ENCODE peak calls at places on chromosomes 7 and 10, in seven cellular contexts. G is activated naive CD4-positive, alpha-beta T cell; M is A172; U is MCF 10A; N is KG1; D is neural crest cell; J is AML-193. W is an unnamed sample.

GRCh38 chr7:103093429-103093828 is 18.5 kb downstream of the ARMC10 start:
- DNase-seq in M (no peak), N (no peak), D (no peak), U (peak; percentile 49), G (no peak), J (no peak), W (no peak)

GRCh38 chr7:139321071-139321745 is 19.9 kb upstream of the FMC1 start:
- DNase-seq in M (no peak), J (peak; percentile 27), G (no peak), N (no peak), D (no peak), U (peak; percentile 51), W (no peak)

GRCh38 chr10:88157981-88158465 is 294.6 kb downstream of the PTEN start:
- DNase-seq in U (peak; percentile 72), G (no peak), M (peak; percentile 93), D (no peak), J (peak; percentile 39), N (no peak), W (no peak)

GRCh38 chr10:74586088-74586585 is 240.3 kb upstream of the KAT6B start:
- DNase-seq in U (peak; percentile 28), N (no peak), G (peak; percentile 1), D (no peak), M (peak; percentile 28), J (no peak), W (no peak)

GRCh38 chr7:155880721-155881120 is 68.5 kb upstream of the SHH start:
- DNase-seq in D (no peak), G (no peak), M (no peak), U (no peak), J (no peak), N (no peak), W (no peak)

GRCh38 chr10:78774999-78775711 is 293.6 kb upstream of the ZMIZ1 start:
- DNase-seq in N (no peak), M (no peak), G (no peak), U (no peak), D (no peak), J (no peak), W (no peak)

GRCh38 chr7:96833701-96834453 is 124.2 kb upstream of the SEM1 start:
- DNase-seq in G (no peak), U (no peak), N (no peak), J (no peak), M (no peak), D (no peak), W (no peak)

GRCh38 chr7:16235743-16236142 is 185.6 kb downstream of the CRPPA start:
- DNase-seq in J (no peak), M (no peak), G (no peak), D (no peak), N (no peak), U (no peak), W (no peak)

GRCh38 chr10:120805014-120805805 is 46.0 kb upstream of the WDR11 start:
- DNase-seq in N (no peak), M (no peak), D (no peak), J (peak; percentile 0), U (no peak), G (no peak), W (no peak)

GRCh38 chr10:3068968-3069737 is 1.8 kb downstream of the PFKP start:
- DNase-seq in N (no peak), D (no peak), J (no peak), G (no peak), M (no peak), U (peak; percentile 8), W (no peak)

GRCh38 chr7:106978425-106979386 is 65.8 kb upstream of the PRKAR2B start:
- DNase-seq in M (no peak), D (no peak), U (no peak), J (no peak), N (no peak), G (no peak), W (no peak)

GRCh38 chr10:85607296-85607695 is 759.3 kb downstream of the GRID1 start:
- DNase-seq in U (no peak), M (no peak), D (no peak), N (no peak), J (no peak), G (no peak), W (no peak)

GRCh38 chr7:18504965-18505364 is 9.4 kb downstream of the HDAC9 start:
- DNase-seq in M (no peak), U (no peak), J (no peak), G (no peak), D (no peak), N (no peak), W (no peak)

GRCh38 chr10:108736111-108736510 is 1187.2 kb downstream of the XPNPEP1 start:
- DNase-seq in J (no peak), M (no peak), U (no peak), N (no peak), D (no peak), G (no peak), W (no peak)

GRCh38 chr7:80879849-80880248 is 39.0 kb downstream of the SEMA3C start:
- DNase-seq in M (peak; percentile 35), N (no peak), D (no peak), G (no peak), J (no peak), U (no peak), W (no peak)

GRCh38 chr7:116998567-116998966 is 45.3 kb downstream of the ST7 start:
- DNase-seq in N (no peak), M (no peak), G (no peak), D (no peak), J (no peak), U (no peak), W (no peak)

GRCh38 chr7:43954524-43955228 is 28.4 kb downstream of the UBE2D4 start:
- DNase-seq in U (peak; percentile 62), N (no peak), J (no peak), D (peak; percentile 5), M (peak; percentile 75), G (no peak), W (no peak)

GRCh38 chr10:122078965-122079401 is 90.0 kb downstream of the TACC2 start:
- DNase-seq in M (no peak), G (no peak), D (no peak), U (no peak), J (no peak), N (no peak), W (no peak)

GRCh38 chr10:7797582-7797981 is 9.6 kb downstream of the ATP5F1C start:
- DNase-seq in J (no peak), U (peak; percentile 71), N (no peak), M (peak; percentile 92), G (no peak), D (no peak), W (no peak)

GRCh38 chr7:68166525-68166924 is 1169.9 kb downstream of the TYW1 start:
- DNase-seq in M (no peak), N (no peak), U (no peak), J (no peak), D (no peak), G (no peak), W (no peak)

GRCh38 chr7:16590424-16590823 is 55.1 kb downstream of the ANKMY2 start:
- DNase-seq in M (peak; percentile 4), J (no peak), U (peak; percentile 8), G (no peak), D (no peak), N (no peak), W (no peak)

GRCh38 chr7:69630292-69630691 is 32.0 kb downstream of the AUTS2 start:
- DNase-seq in D (no peak), U (no peak), N (no peak), M (peak; percentile 76), G (no peak), J (no peak), W (no peak)

GRCh38 chr7:126499481-126499880 is 753.3 kb downstream of the GRM8 start:
- DNase-seq in J (no peak), N (no peak), G (no peak), U (no peak), M (no peak), D (no peak), W (no peak)

GRCh38 chr7:111083423-111083822 is 7.5 kb upstream of the LRRN3 start:
- DNase-seq in N (no peak), M (no peak), G (peak; percentile 4), U (no peak), D (no peak), J (peak; percentile 80), W (no peak)

GRCh38 chr10:60821661-60822060 is 43.4 kb downstream of the CDK1 start:
- DNase-seq in D (no peak), N (no peak), J (no peak), U (no peak), M (no peak), G (no peak), W (no peak)

GRCh38 chr7:76165106-76165972 is 36.4 kb upstream of the SRRM3 start:
- DNase-seq in J (no peak), U (no peak), M (no peak), N (no peak), D (no peak), G (no peak), W (no peak)

GRCh38 chr10:95236068-95236903 is 42.2 kb downstream of the ACSM6 start:
- DNase-seq in G (no peak), J (no peak), M (peak; percentile 90), D (no peak), U (peak; percentile 66), N (no peak), W (no peak)

GRCh38 chr10:79082631-79083581 is 14.1 kb downstream of the ZMIZ1 start:
- DNase-seq in N (no peak), G (no peak), U (peak; percentile 26), D (no peak), J (no peak), M (no peak), W (no peak)